ENCODE peak calls at places on chromosome 1, in eight cellular contexts. One of them, this sample, is unnamed.

GRCh38 chr1:204348722-204349121 is 11.0 kb downstream of the PLEKHA6 start:
- DNase-seq in spleen: peak
- DNase-seq in lower leg skin: peak
- DNase-seq in mesenchymal stem cell: peak
- DNase-seq in fibroblast of lung: peak
- DNase-seq in HFF-Myc: peak
- DNase-seq in endodermal cell: peak
- DNase-seq in aorta: peak
- DNase-seq in this sample: no peak

GRCh38 chr1:55724551-55725325 is 509.6 kb upstream of the USP24 start:
- DNase-seq in spleen: no peak
- DNase-seq in lower leg skin: no peak
- DNase-seq in mesenchymal stem cell: peak
- DNase-seq in fibroblast of lung: peak
- DNase-seq in HFF-Myc: no peak
- DNase-seq in endodermal cell: no peak
- DNase-seq in aorta: no peak
- DNase-seq in this sample: peak

GRCh38 chr1:232620356-232620841 is 9.5 kb downstream of the SIPA1L2 start:
- DNase-seq in spleen: no peak
- DNase-seq in lower leg skin: peak
- DNase-seq in mesenchymal stem cell: peak
- DNase-seq in fibroblast of lung: peak
- DNase-seq in HFF-Myc: peak
- DNase-seq in endodermal cell: peak
- DNase-seq in aorta: no peak
- DNase-seq in this sample: peak

GRCh38 chr1:119535381-119535780 is 28.4 kb downstream of the HSD3B1 start:
- DNase-seq in spleen: no peak
- DNase-seq in lower leg skin: no peak
- DNase-seq in mesenchymal stem cell: no peak
- DNase-seq in fibroblast of lung: no peak
- DNase-seq in HFF-Myc: no peak
- DNase-seq in endodermal cell: no peak
- DNase-seq in aorta: no peak
- DNase-seq in this sample: no peak

GRCh38 chr1:51044199-51044598 is 57.8 kb upstream of the C1orf185 start:
- DNase-seq in spleen: no peak
- DNase-seq in lower leg skin: no peak
- DNase-seq in mesenchymal stem cell: no peak
- DNase-seq in fibroblast of lung: no peak
- DNase-seq in HFF-Myc: no peak
- DNase-seq in endodermal cell: no peak
- DNase-seq in aorta: no peak
- DNase-seq in this sample: no peak

GRCh38 chr1:231596337-231596791 is 30.2 kb upstream of the DISC1 start:
- DNase-seq in spleen: no peak
- DNase-seq in lower leg skin: no peak
- DNase-seq in mesenchymal stem cell: no peak
- DNase-seq in fibroblast of lung: peak
- DNase-seq in HFF-Myc: no peak
- DNase-seq in endodermal cell: peak
- DNase-seq in aorta: no peak
- DNase-seq in this sample: no peak

GRCh38 chr1:60280256-60280655 is 206.7 kb upstream of the C1orf87 start:
- DNase-seq in spleen: no peak
- DNase-seq in lower leg skin: peak
- DNase-seq in mesenchymal stem cell: no peak
- DNase-seq in fibroblast of lung: peak
- DNase-seq in HFF-Myc: no peak
- DNase-seq in endodermal cell: no peak
- DNase-seq in aorta: no peak
- DNase-seq in this sample: peak

GRCh38 chr1:52659356-52659755 is 26.4 kb downstream of the SHISAL2A start:
- DNase-seq in spleen: no peak
- DNase-seq in lower leg skin: no peak
- DNase-seq in mesenchymal stem cell: peak
- DNase-seq in fibroblast of lung: no peak
- DNase-seq in HFF-Myc: no peak
- DNase-seq in endodermal cell: no peak
- DNase-seq in aorta: no peak
- DNase-seq in this sample: no peak

GRCh38 chr1:37651803-37652202 is 17.1 kb upstream of the RSPO1 start:
- DNase-seq in spleen: peak
- DNase-seq in lower leg skin: no peak
- DNase-seq in mesenchymal stem cell: no peak
- DNase-seq in fibroblast of lung: no peak
- DNase-seq in HFF-Myc: no peak
- DNase-seq in endodermal cell: no peak
- DNase-seq in aorta: no peak
- DNase-seq in this sample: no peak

GRCh38 chr1:9204156-9204720 is 30.3 kb upstream of the H6PD start:
- DNase-seq in spleen: no peak
- DNase-seq in lower leg skin: no peak
- DNase-seq in mesenchymal stem cell: no peak
- DNase-seq in fibroblast of lung: no peak
- DNase-seq in HFF-Myc: no peak
- DNase-seq in endodermal cell: no peak
- DNase-seq in aorta: no peak
- DNase-seq in this sample: no peak

GRCh38 chr1:9201421-9202239 is 32.9 kb upstream of the H6PD start:
- DNase-seq in spleen: no peak
- DNase-seq in lower leg skin: no peak
- DNase-seq in mesenchymal stem cell: peak
- DNase-seq in fibroblast of lung: peak
- DNase-seq in HFF-Myc: no peak
- DNase-seq in endodermal cell: peak
- DNase-seq in aorta: peak
- DNase-seq in this sample: peak

GRCh38 chr1:9200441-9200840 is 34.1 kb upstream of the H6PD start:
- DNase-seq in spleen: no peak
- DNase-seq in lower leg skin: no peak
- DNase-seq in mesenchymal stem cell: no peak
- DNase-seq in fibroblast of lung: no peak
- DNase-seq in HFF-Myc: no peak
- DNase-seq in endodermal cell: no peak
- DNase-seq in aorta: no peak
- DNase-seq in this sample: no peak

GRCh38 chr1:9203623-9204022 is 31.0 kb upstream of the H6PD start:
- DNase-seq in spleen: no peak
- DNase-seq in lower leg skin: no peak
- DNase-seq in mesenchymal stem cell: no peak
- DNase-seq in fibroblast of lung: no peak
- DNase-seq in HFF-Myc: no peak
- DNase-seq in endodermal cell: no peak
- DNase-seq in aorta: no peak
- DNase-seq in this sample: no peak

DNA sequence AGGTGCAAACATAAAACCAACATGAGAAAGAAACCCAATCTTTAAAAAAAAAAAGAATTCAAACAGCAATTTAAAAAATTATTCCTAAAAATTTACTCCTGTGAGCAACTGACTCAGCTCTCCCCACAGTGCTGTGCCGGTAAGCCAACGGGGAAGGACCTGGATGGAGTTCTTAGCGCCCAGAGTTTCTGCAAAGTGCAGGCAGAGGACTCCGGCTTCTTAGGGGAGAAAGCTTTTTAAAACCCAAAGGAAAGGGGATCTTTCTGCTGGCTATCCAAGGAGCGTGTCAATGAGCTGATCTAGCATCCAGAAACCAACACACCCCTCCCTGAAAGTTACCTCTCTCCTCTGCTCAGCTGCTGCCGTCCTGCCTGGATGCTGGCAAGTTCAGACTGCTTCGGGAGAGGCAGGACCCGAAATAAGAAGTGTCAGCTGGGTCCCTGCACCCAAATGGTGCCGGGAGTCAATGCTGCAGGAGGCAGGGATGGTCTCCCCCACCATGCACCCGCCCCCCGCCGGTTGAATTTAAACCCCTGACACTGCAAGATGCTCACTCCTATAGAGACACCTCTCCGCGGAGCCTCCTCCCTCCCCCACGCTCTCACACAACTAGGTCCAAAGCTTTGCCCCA is 32.2 kb upstream of the H6PD start:
- DNase-seq in spleen: no peak
- DNase-seq in lower leg skin: no peak
- DNase-seq in mesenchymal stem cell: no peak
- DNase-seq in fibroblast of lung: no peak
- DNase-seq in HFF-Myc: no peak
- DNase-seq in endodermal cell: no peak
- DNase-seq in aorta: no peak
- DNase-seq in this sample: no peak
- H3K4me3 ChIP-seq in spleen: no peak
- H3K4me3 ChIP-seq in lower leg skin: no peak
- H3K4me3 ChIP-seq in mesenchymal stem cell: peak
- H3K4me3 ChIP-seq in fibroblast of lung: peak
- H3K4me3 ChIP-seq in HFF-Myc: peak
- H3K4me3 ChIP-seq in endodermal cell: peak
- H3K4me3 ChIP-seq in aorta: no peak
- H3K4me3 ChIP-seq in this sample: peak

DNA sequence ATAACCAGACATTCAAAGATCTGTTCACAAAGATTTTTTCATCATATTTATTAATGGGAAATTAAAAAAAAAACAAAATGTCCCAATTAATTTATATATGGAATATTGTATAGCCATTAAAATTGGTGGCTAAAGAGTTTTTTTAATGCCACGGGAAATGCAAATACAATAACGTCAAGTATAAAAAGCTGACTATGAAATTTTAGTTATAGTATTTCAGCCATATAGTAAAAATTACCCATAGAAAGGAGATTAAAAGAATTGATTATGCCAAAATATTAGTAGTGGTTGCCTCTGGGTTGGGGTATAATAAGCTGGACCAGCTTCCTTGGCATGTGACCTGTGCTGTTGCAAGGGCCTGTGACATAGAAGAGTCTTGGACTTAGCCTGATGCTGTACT is 78.8 kb downstream of the KCTD3 start:
- DNase-seq in spleen: no peak
- DNase-seq in lower leg skin: no peak
- DNase-seq in mesenchymal stem cell: no peak
- DNase-seq in fibroblast of lung: no peak
- DNase-seq in HFF-Myc: no peak
- DNase-seq in endodermal cell: no peak
- DNase-seq in aorta: no peak
- DNase-seq in this sample: no peak
- H3K4me3 ChIP-seq in spleen: no peak
- H3K4me3 ChIP-seq in lower leg skin: no peak
- H3K4me3 ChIP-seq in mesenchymal stem cell: no peak
- H3K4me3 ChIP-seq in fibroblast of lung: no peak
- H3K4me3 ChIP-seq in HFF-Myc: no peak
- H3K4me3 ChIP-seq in endodermal cell: no peak
- H3K4me3 ChIP-seq in aorta: no peak
- H3K4me3 ChIP-seq in this sample: no peak

GRCh38 chr1:230113230-230113604 is 46.2 kb downstream of the GALNT2 start:
- DNase-seq in spleen: no peak
- DNase-seq in lower leg skin: no peak
- DNase-seq in mesenchymal stem cell: no peak
- DNase-seq in fibroblast of lung: no peak
- DNase-seq in HFF-Myc: no peak
- DNase-seq in endodermal cell: no peak
- DNase-seq in aorta: no peak
- DNase-seq in this sample: no peak
- H3K4me3 ChIP-seq in spleen: no peak
- H3K4me3 ChIP-seq in lower leg skin: no peak
- H3K4me3 ChIP-seq in mesenchymal stem cell: peak
- H3K4me3 ChIP-seq in fibroblast of lung: no peak
- H3K4me3 ChIP-seq in HFF-Myc: no peak
- H3K4me3 ChIP-seq in endodermal cell: no peak
- H3K4me3 ChIP-seq in aorta: no peak
- H3K4me3 ChIP-seq in this sample: no peak

GRCh38 chr1:228088586-228089498 is 6.3 kb downstream of the ARF1 start:
- DNase-seq in spleen: peak
- DNase-seq in lower leg skin: no peak
- DNase-seq in mesenchymal stem cell: peak
- DNase-seq in fibroblast of lung: peak
- DNase-seq in HFF-Myc: no peak
- DNase-seq in endodermal cell: peak
- DNase-seq in aorta: peak
- DNase-seq in this sample: no peak
- H3K4me3 ChIP-seq in spleen: no peak
- H3K4me3 ChIP-seq in lower leg skin: no peak
- H3K4me3 ChIP-seq in mesenchymal stem cell: peak
- H3K4me3 ChIP-seq in fibroblast of lung: no peak
- H3K4me3 ChIP-seq in HFF-Myc: no peak
- H3K4me3 ChIP-seq in endodermal cell: no peak
- H3K4me3 ChIP-seq in aorta: no peak
- H3K4me3 ChIP-seq in this sample: no peak

GRCh38 chr1:41380979-41381690 is 19.9 kb downstream of the FOXO6 start:
- DNase-seq in spleen: no peak
- DNase-seq in lower leg skin: no peak
- DNase-seq in mesenchymal stem cell: no peak
- DNase-seq in fibroblast of lung: no peak
- DNase-seq in HFF-Myc: no peak
- DNase-seq in endodermal cell: no peak
- DNase-seq in aorta: peak
- DNase-seq in this sample: no peak
- H3K4me3 ChIP-seq in spleen: peak
- H3K4me3 ChIP-seq in lower leg skin: no peak
- H3K4me3 ChIP-seq in mesenchymal stem cell: peak
- H3K4me3 ChIP-seq in fibroblast of lung: no peak
- H3K4me3 ChIP-seq in HFF-Myc: peak
- H3K4me3 ChIP-seq in endodermal cell: no peak
- H3K4me3 ChIP-seq in aorta: peak
- H3K4me3 ChIP-seq in this sample: peak

GRCh38 chr1:237042892-237043576 is 1.1 kb downstream of the RYR2 start:
- DNase-seq in spleen: no peak
- DNase-seq in lower leg skin: no peak
- DNase-seq in mesenchymal stem cell: peak
- DNase-seq in fibroblast of lung: peak
- DNase-seq in HFF-Myc: no peak
- DNase-seq in endodermal cell: peak
- DNase-seq in aorta: peak
- DNase-seq in this sample: no peak
- H3K4me3 ChIP-seq in spleen: peak
- H3K4me3 ChIP-seq in lower leg skin: no peak
- H3K4me3 ChIP-seq in mesenchymal stem cell: no peak
- H3K4me3 ChIP-seq in fibroblast of lung: no peak
- H3K4me3 ChIP-seq in HFF-Myc: no peak
- H3K4me3 ChIP-seq in endodermal cell: peak
- H3K4me3 ChIP-seq in aorta: peak
- H3K4me3 ChIP-seq in this sample: no peak

DNA sequence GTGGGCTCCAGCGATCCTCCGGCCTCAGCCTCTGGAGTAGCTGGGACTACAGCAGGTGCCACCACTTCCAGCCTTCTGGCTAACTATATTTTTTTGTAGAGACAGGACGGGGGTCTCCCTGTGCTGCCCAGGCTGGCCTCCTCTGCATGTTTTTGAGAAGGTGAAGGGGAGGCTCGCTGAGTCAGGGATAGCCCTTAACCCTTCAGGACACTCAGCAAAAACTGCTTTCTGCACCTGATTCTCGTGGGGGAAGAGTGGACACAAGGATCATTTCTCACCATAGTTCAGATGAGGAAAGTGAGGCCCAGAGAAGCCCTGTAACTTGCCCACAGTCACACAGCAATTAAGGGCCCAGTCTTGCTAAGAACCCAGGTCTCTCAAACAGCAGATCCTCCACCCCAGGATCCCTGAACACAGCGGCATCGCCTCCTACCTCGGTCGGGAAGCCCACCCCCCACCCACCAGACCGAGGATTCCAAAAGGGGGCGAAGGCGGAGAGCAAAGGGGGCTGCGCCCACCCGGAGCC is 1.3 kb downstream of the FGR start:
- DNase-seq in spleen: peak
- DNase-seq in lower leg skin: no peak
- DNase-seq in mesenchymal stem cell: no peak
- DNase-seq in fibroblast of lung: no peak
- DNase-seq in HFF-Myc: no peak
- DNase-seq in endodermal cell: no peak
- DNase-seq in aorta: no peak
- DNase-seq in this sample: no peak
- H3K4me3 ChIP-seq in spleen: peak
- H3K4me3 ChIP-seq in lower leg skin: peak
- H3K4me3 ChIP-seq in mesenchymal stem cell: peak
- H3K4me3 ChIP-seq in fibroblast of lung: no peak
- H3K4me3 ChIP-seq in HFF-Myc: peak
- H3K4me3 ChIP-seq in endodermal cell: peak
- H3K4me3 ChIP-seq in aorta: no peak
- H3K4me3 ChIP-seq in this sample: peak